ENCODE peak calls at places on chromosomes 11 and 22, in eight cellular contexts. J is RPMI8226, A is WTC11, M is ELF-1, W is HFF-Myc, E is GM23338, Z is HT-29, S is iPS-NIHi11. U is an unnamed sample.

GRCh38 chr22:25759825-25760231 is 17.8 kb downstream of the MYO18B start:
- DNase-seq in J (no peak), A (no peak), M (no peak), W (no peak), E (no peak), Z (no peak), S (no peak), U (no peak)

GRCh38 chr22:17954200-17954859 is 70.0 kb downstream of the MICAL3 start:
- DNase-seq in J (no peak), A (no peak), M (no peak), W (no peak), E (no peak), Z (peak), S (no peak), U (no peak)

GRCh38 chr22:37427711-37428635 is 694 bp upstream of the ELFN2 start:
- DNase-seq in J (peak), A (peak), M (no peak), W (no peak), E (peak), Z (no peak), S (no peak), U (no peak)

GRCh38 chr11:32918427-32918826 is 25.8 kb downstream of the QSER1 start:
- DNase-seq in J (no peak), A (no peak), M (no peak), W (no peak), E (no peak), Z (no peak), S (no peak), U (no peak)

GRCh38 chr22:19730141-19730661 is 6.9 kb downstream of the GP1BB start:
- DNase-seq in J (no peak), A (no peak), M (no peak), W (no peak), E (no peak), Z (no peak), S (no peak), U (no peak)

GRCh38 chr22:28229566-28230483 is 310.8 kb upstream of the PITPNB start:
- DNase-seq in J (no peak), A (no peak), M (no peak), W (no peak), E (no peak), Z (no peak), S (no peak), U (no peak)

GRCh38 chr11:18671246-18671645 is 27.3 kb upstream of the TMEM86A start:
- DNase-seq in J (no peak), A (no peak), M (no peak), W (no peak), E (no peak), Z (no peak), S (no peak), U (no peak)

GRCh38 chr11:130124096-130124495 is 35.5 kb upstream of the ST14 start:
- DNase-seq in J (no peak), A (no peak), M (no peak), W (peak), E (no peak), Z (peak), S (no peak), U (no peak)

GRCh38 chr22:42725606-42726355 is 5.1 kb upstream of the A4GALT start:
- DNase-seq in J (no peak), A (no peak), M (no peak), W (no peak), E (no peak), Z (no peak), S (no peak), U (no peak)

GRCh38 chr11:71580057-71581003 is 2.3 kb downstream of the KRTAP5-11 start:
- DNase-seq in J (peak), A (peak), M (peak), W (peak), E (peak), Z (peak), S (peak), U (peak)

GRCh38 chr11:3860360-3860759 is 4.9 kb downstream of the STIM1 start:
- DNase-seq in J (no peak), A (no peak), M (no peak), W (no peak), E (no peak), Z (no peak), S (no peak), U (no peak)

GRCh38 chr11:68204402-68204801 is 8.7 kb downstream of the KMT5B start:
- DNase-seq in J (no peak), A (no peak), M (no peak), W (no peak), E (no peak), Z (no peak), S (no peak), U (no peak)

GRCh38 chr11:77287615-77288273 is 13.7 kb downstream of the GDPD4 start:
- DNase-seq in J (no peak), A (no peak), M (no peak), W (peak), E (no peak), Z (no peak), S (no peak), U (no peak)

GRCh38 chr11:117282956-117283355 is 8.2 kb upstream of the BACE1-AS start:
- DNase-seq in J (no peak), A (no peak), M (no peak), W (no peak), E (no peak), Z (no peak), S (no peak), U (no peak)

GRCh38 chr22:49155039-49155808 is 672.4 kb downstream of the BRD1 start:
- DNase-seq in J (no peak), A (no peak), M (no peak), W (no peak), E (no peak), Z (no peak), S (no peak), U (no peak)

GRCh38 chr22:19632671-19633148 is 81.6 kb upstream of the SEPTIN5 start:
- DNase-seq in J (no peak), A (no peak), M (peak), W (no peak), E (no peak), Z (no peak), S (no peak), U (no peak)

GRCh38 chr11:125585486-125585885 is 7.2 kb upstream of the STT3A start:
- DNase-seq in J (no peak), A (no peak), M (no peak), W (no peak), E (no peak), Z (no peak), S (no peak), U (no peak)

GRCh38 chr11:12941671-12942070 is 67.4 kb upstream of the RASSF10 start:
- DNase-seq in J (no peak), A (no peak), M (no peak), W (no peak), E (no peak), Z (no peak), S (no peak), U (no peak)

GRCh38 chr11:77779935-77780334 is 40.6 kb downstream of the RSF1 start:
- DNase-seq in J (peak), A (no peak), M (no peak), W (peak), E (peak), Z (peak), S (peak), U (no peak)